ENCODE peak calls at places on chromosomes 4 and X, in ten cellular contexts. T is A673, D is mucosa of descending colon, Q is pancreas, R is sigmoid colon, K is tibial artery, O is testis, U is stomach, E is OCI-LY7, J is kidney. H is an unnamed sample.

GRCh38 chr4:146379744-146380143 is 142.0 kb downstream of the SLC10A7 start:
- DNase-seq in T (no peak), D (no peak), Q (no peak), R (no peak), K (no peak), O (no peak), U (no peak), E (no peak), J (no peak), H (no peak)

GRCh38 chr4:186298034-186298647 is 32.2 kb downstream of the F11 start:
- DNase-seq in T (no peak), D (no peak), Q (no peak), R (no peak), K (no peak), O (no peak), U (no peak), E (no peak), J (no peak), H (no peak)

GRCh38 chr4:55123791-55124190 is 1.6 kb downstream of the KDR start:
- DNase-seq in T (no peak), D (no peak), Q (no peak), R (no peak), K (no peak), O (no peak), U (no peak), E (no peak), J (no peak), H (no peak)

GRCh38 chr4:98514930-98515809 is 143.2 kb downstream of the TSPAN5 start:
- DNase-seq in T (no peak), D (no peak), Q (no peak), R (no peak), K (no peak), O (no peak), U (no peak), E (no peak), J (no peak), H (no peak)

GRCh38 chrX:153857348-153857903 is 27.1 kb upstream of the PDZD4 start:
- DNase-seq in T (no peak), D (no peak), Q (no peak), R (no peak), K (no peak), O (no peak), U (no peak), E (no peak), J (peak; percentile 22), H (no peak)

GRCh38 chr4:186685744-186686143 is 37.9 kb downstream of the FAT1 start:
- DNase-seq in T (peak; percentile 86), D (no peak), Q (no peak), R (no peak), K (no peak), O (no peak), U (no peak), E (no peak), J (no peak), H (peak; percentile 65)

GRCh38 chrX:1599791-1600405 is 8.5 kb downstream of the AKAP17A start:
- DNase-seq in T (no peak), D (peak; percentile 49), Q (no peak), R (no peak), K (peak; percentile 59), O (no peak), U (no peak), E (no peak), J (peak; percentile 58), H (no peak)

GRCh38 chr4:63123441-63123840 is 1285.8 kb downstream of the TECRL start:
- DNase-seq in T (no peak), D (no peak), Q (no peak), R (no peak), K (no peak), O (peak; percentile 92), U (no peak), E (no peak), J (no peak), H (no peak)

GRCh38 chr4:107050525-107051135 is 14.5 kb upstream of the DKK2 start:
- DNase-seq in T (peak; percentile 53), D (no peak), Q (no peak), R (no peak), K (no peak), O (no peak), U (no peak), E (peak; percentile 7), J (no peak), H (no peak)

GRCh38 chrX:36867143-36867542 is 141.0 kb upstream of the FAM47C start:
- DNase-seq in T (peak; percentile 82), D (no peak), Q (no peak), R (no peak), K (no peak), O (no peak), U (no peak), E (peak; percentile 16), J (no peak), H (no peak)

GRCh38 chr4:18882468-18882867 is 860.9 kb upstream of the LCORL start:
- DNase-seq in T (peak; percentile 6), D (no peak), Q (no peak), R (no peak), K (no peak), O (no peak), U (no peak), E (no peak), J (no peak), H (peak; percentile 81)

GRCh38 chrX:54482839-54483593 is 13.0 kb downstream of the FGD1 start:
- DNase-seq in T (no peak), D (no peak), Q (no peak), R (no peak), K (peak; percentile 62), O (no peak), U (no peak), E (no peak), J (peak; percentile 53), H (no peak)

GRCh38 chr4:1019320-1019719 is 7.9 kb downstream of the FGFRL1 start:
- DNase-seq in T (no peak), D (no peak), Q (no peak), R (no peak), K (no peak), O (no peak), U (no peak), E (no peak), J (no peak), H (no peak)

GRCh38 chr4:108651068-108651794 is 832 bp downstream of the OSTC start:
- DNase-seq in T (peak; percentile 37), D (no peak), Q (no peak), R (no peak), K (no peak), O (no peak), U (no peak), E (peak; percentile 45), J (no peak), H (no peak)

GRCh38 chr4:130486186-130486585 is 1390.2 kb downstream of the C4orf33 start:
- DNase-seq in T (peak; percentile 17), D (no peak), Q (no peak), R (no peak), K (no peak), O (no peak), U (no peak), E (no peak), J (no peak), H (peak; percentile 11)

GRCh38 chr4:138555584-138555983 is 313.4 kb upstream of the SLC7A11 start:
- DNase-seq in T (peak; percentile 85), D (no peak), Q (no peak), R (no peak), K (no peak), O (no peak), U (no peak), E (peak; percentile 11), J (no peak), H (no peak)

GRCh38 chrX:102840871-102841705 is 96.0 kb upstream of the RAB40AL start:
- DNase-seq in T (peak; percentile 63), D (no peak), Q (no peak), R (no peak), K (no peak), O (no peak), U (no peak), E (no peak), J (no peak), H (no peak)

GRCh38 chr4:72340803-72341431 is 228.1 kb downstream of the ADAMTS3 start:
- DNase-seq in T (no peak), D (no peak), Q (no peak), R (no peak), K (no peak), O (no peak), U (no peak), E (no peak), J (no peak), H (peak; percentile 34)
- TF ChIP-seq CTCF in T (no peak), D (no peak), Q (no peak), R (no peak), K (no peak), O (no peak), U (no peak), E (no peak), J (no peak), H (peak; percentile 39)

GRCh38 chr4:15004701-15005301 is 2.5 kb downstream of the CPEB2 start:
- DNase-seq in T (peak; percentile 63), D (peak; percentile 93), Q (peak; percentile 86), R (peak; percentile 96), K (peak; percentile 96), O (peak; percentile 80), U (peak; percentile 93), E (peak; percentile 69), J (peak; percentile 94), H (no peak)
- H3K4me3 ChIP-seq in T (peak overlapping the region; percentile 88), D (peak overlapping the region; percentile 99), Q (peak overlapping the region; percentile 88), R (peak overlapping the region; percentile 99), K (peak overlapping the region; percentile 95), O (peak overlapping the region; percentile 88), U (peak overlapping the region; percentile 80), E (peak overlapping the region; percentile 93), J (peak overlapping the region; percentile 77), H (peak overlapping the region; percentile 75)

GRCh38 chr4:8891255-8891645 is 19.6 kb upstream of the HMX1 start:
- DNase-seq in T (no peak), D (no peak), Q (no peak), R (no peak), K (no peak), O (no peak), U (no peak), E (no peak), J (no peak), H (no peak)

GRCh38 chr4:8888856-8889255 is 17.2 kb upstream of the HMX1 start:
- DNase-seq in T (no peak), D (no peak), Q (no peak), R (no peak), K (no peak), O (no peak), U (no peak), E (no peak), J (no peak), H (no peak)

GRCh38 chr4:8882239-8882638 is 10.6 kb upstream of the HMX1 start:
- DNase-seq in T (no peak), D (no peak), Q (no peak), R (no peak), K (no peak), O (no peak), U (no peak), E (no peak), J (no peak), H (no peak)

GRCh38 chr4:8891646-8892555 is 20.3 kb upstream of the HMX1 start:
- DNase-seq in T (no peak), D (no peak), Q (no peak), R (no peak), K (no peak), O (no peak), U (no peak), E (no peak), J (no peak), H (no peak)

GRCh38 chr4:8886625-8887406 is 15.2 kb upstream of the HMX1 start:
- DNase-seq in T (no peak), D (no peak), Q (no peak), R (no peak), K (no peak), O (no peak), U (no peak), E (no peak), J (no peak), H (no peak)
- TF ChIP-seq CTCF in T (peak; percentile 51), D (no peak), Q (peak; percentile 10), R (no peak), K (no peak), O (no peak), U (no peak), E (peak; percentile 71), J (no peak), H (peak; percentile 35)

GRCh38 chr4:104493071-104493831 is 1.4 kb downstream of the CXXC4 start:
- DNase-seq in T (no peak), D (no peak), Q (no peak), R (no peak), K (no peak), O (no peak), U (no peak), E (no peak), J (no peak), H (no peak)
- H3K4me3 ChIP-seq in T (no peak overlapping the region), D (no peak overlapping the region), Q (no peak overlapping the region), R (peak overlapping the region; percentile 55), K (no peak overlapping the region), O (no peak overlapping the region), U (no peak overlapping the region), E (no peak overlapping the region), J (no peak overlapping the region), H (peak overlapping the region; percentile 79)

H was measured in retinal pigment epithelial cell.